ENCODE peak calls at places on chromosomes 5 and 9, in eight cellular contexts. M is IMR-90, K is A549, Q is HepG2, R is ovary, P is sigmoid colon, H is body of pancreas, X is gastrocnemius medialis. Y is an unnamed sample.

GRCh38 chr9:111728143-111728542 is 66.6 kb downstream of the SHOC1 start:
- DNase-seq in M (peak), K (no peak), Q (no peak), R (no peak), P (no peak), H (no peak), X (no peak), Y (no peak)

GRCh38 chr5:175654346-175654745 is 3.5 kb upstream of the HRH2 start:
- DNase-seq in M (no peak), K (no peak), Q (no peak), R (no peak), P (no peak), H (no peak), X (no peak), Y (no peak)

GRCh38 chr5:154312571-154312970 is 122.0 kb downstream of the GALNT10 start:
- DNase-seq in M (peak), K (peak), Q (no peak), R (no peak), P (no peak), H (no peak), X (no peak), Y (no peak)

GRCh38 chr5:77774981-77775772 is 962 bp downstream of the TBCA start:
- DNase-seq in M (no peak), K (peak), Q (peak), R (no peak), P (no peak), H (no peak), X (no peak), Y (no peak)

GRCh38 chr5:57466544-57466943 is 16.1 kb downstream of the ACTBL2 start:
- DNase-seq in M (no peak), K (no peak), Q (no peak), R (no peak), P (no peak), H (no peak), X (no peak), Y (no peak)

GRCh38 chr5:169100735-169101075 is 200.2 kb downstream of the SLIT3 start:
- DNase-seq in M (no peak), K (peak), Q (no peak), R (no peak), P (no peak), H (no peak), X (peak), Y (peak)

GRCh38 chr5:84091400-84091799 is 293.3 kb downstream of the EDIL3 start:
- DNase-seq in M (no peak), K (peak), Q (peak), R (no peak), P (no peak), H (no peak), X (no peak), Y (no peak)

GRCh38 chr9:118767571-118767970 is 601.7 kb downstream of the BRINP1 start:
- DNase-seq in M (no peak), K (no peak), Q (no peak), R (no peak), P (no peak), H (no peak), X (no peak), Y (no peak)

GRCh38 chr5:145509336-145510150 is 325.6 kb downstream of the PRELID2 start:
- DNase-seq in M (peak), K (no peak), Q (no peak), R (no peak), P (no peak), H (no peak), X (no peak), Y (no peak)

GRCh38 chr5:137209232-137209810 is 289.8 kb downstream of the SPOCK1 start:
- DNase-seq in M (no peak), K (no peak), Q (no peak), R (no peak), P (no peak), H (no peak), X (no peak), Y (no peak)

GRCh38 chr9:123924727-123925126 is 5.2 kb downstream of the DENND1A start:
- DNase-seq in M (no peak), K (no peak), Q (no peak), R (no peak), P (no peak), H (no peak), X (no peak), Y (no peak)

GRCh38 chr5:118628672-118629354 is 359.5 kb downstream of the DTWD2 start:
- DNase-seq in M (no peak), K (no peak), Q (no peak), R (no peak), P (no peak), H (no peak), X (no peak), Y (no peak)

GRCh38 chr5:164345173-164345572 is 839.8 kb downstream of the MAT2B start:
- DNase-seq in M (peak), K (no peak), Q (no peak), R (no peak), P (no peak), H (peak), X (no peak), Y (no peak)

GRCh38 chr5:173850664-173851063 is 37.5 kb upstream of the CPEB4 start:
- DNase-seq in M (no peak), K (no peak), Q (no peak), R (no peak), P (no peak), H (no peak), X (no peak), Y (no peak)

GRCh38 chr9:129305246-129305645 is 127.2 kb upstream of the IER5L start:
- DNase-seq in M (no peak), K (no peak), Q (no peak), R (peak), P (peak), H (no peak), X (peak), Y (no peak)

GRCh38 chr9:72462340-72462739 is 59.1 kb upstream of the TMC1 start:
- DNase-seq in M (peak), K (peak), Q (no peak), R (no peak), P (no peak), H (no peak), X (no peak), Y (no peak)

GRCh38 chr9:78026416-78026815 is 5.2 kb downstream of the GNAQ start:
- DNase-seq in M (no peak), K (no peak), Q (no peak), R (no peak), P (no peak), H (no peak), X (no peak), Y (no peak)

GRCh38 chr5:33745101-33745770 is 146.6 kb downstream of the ADAMTS12 start:
- DNase-seq in M (peak), K (no peak), Q (no peak), R (no peak), P (no peak), H (no peak), X (no peak), Y (no peak)

GRCh38 chr5:68433921-68434879 is 218.6 kb downstream of the PIK3R1 start:
- DNase-seq in M (peak), K (peak), Q (peak), R (peak), P (peak), H (peak), X (peak), Y (peak)

GRCh38 chr9:14433293-14433818 is 119.4 kb upstream of the NFIB start:
- DNase-seq in M (no peak), K (no peak), Q (no peak), R (no peak), P (no peak), H (no peak), X (no peak), Y (no peak)

GRCh38 chr9:34558911-34559615 is 30.5 kb downstream of the CNTFR start:
- DNase-seq in M (no peak), K (no peak), Q (no peak), R (no peak), P (no peak), H (no peak), X (peak), Y (no peak)

GRCh38 chr5:108711898-108712297 is 35.8 kb upstream of the FER start:
- DNase-seq in M (no peak), K (no peak), Q (no peak), R (no peak), P (no peak), H (no peak), X (no peak), Y (no peak)

GRCh38 chr5:87009146-87009545 is 258.5 kb upstream of the RASA1 start:
- DNase-seq in M (peak), K (no peak), Q (no peak), R (no peak), P (no peak), H (no peak), X (no peak), Y (no peak)

GRCh38 chr9:96176901-96177718 is 124.9 kb downstream of the HSD17B3 start:
- DNase-seq in M (no peak), K (peak), Q (no peak), R (no peak), P (no peak), H (peak), X (no peak), Y (no peak)

GRCh38 chr5:111530298-111530740 is 18.0 kb upstream of the STARD4 start:
- DNase-seq in M (peak), K (peak), Q (peak), R (peak), P (peak), H (peak), X (peak), Y (peak)

GRCh38 chr5:133294380-133294779 is 242.6 kb downstream of the HSPA4 start:
- DNase-seq in M (no peak), K (no peak), Q (no peak), R (no peak), P (no peak), H (no peak), X (no peak), Y (no peak)

GRCh38 chr5:119285070-119285916 is 70.5 kb upstream of the TNFAIP8 start:
- DNase-seq in M (no peak), K (no peak), Q (no peak), R (no peak), P (no peak), H (no peak), X (no peak), Y (no peak)

DNA sequence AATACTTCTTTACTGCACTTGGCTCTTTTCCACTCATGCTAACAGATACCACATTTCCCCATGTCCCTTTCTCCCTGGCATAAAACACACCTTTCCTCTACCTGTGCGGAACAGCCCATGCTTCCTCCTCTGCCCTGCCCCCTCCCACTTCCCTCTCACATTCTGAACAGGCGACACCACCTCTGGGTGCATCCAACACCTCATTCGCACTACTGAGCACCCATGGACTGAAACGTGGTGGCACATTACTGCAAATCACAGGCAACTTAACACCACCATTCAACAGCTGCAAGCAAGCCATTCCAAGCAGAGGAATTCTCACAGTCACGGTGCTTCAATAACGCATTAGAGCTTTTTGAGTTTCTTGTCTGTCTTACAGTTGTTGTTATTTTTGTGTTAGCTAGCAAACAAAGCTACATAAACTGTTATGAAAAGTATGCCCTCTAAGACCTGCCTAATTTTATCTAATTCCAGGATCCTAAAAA is 298.2 kb upstream of the TAS2R1 start:
- DNase-seq in M (no peak), K (no peak), Q (no peak), R (no peak), P (no peak), H (no peak), X (no peak), Y (no peak)
- TF ChIP-seq POLR2A in M (no peak), K (no peak), Q (no peak), R (no peak), P (no peak), H (no peak), X (no peak), Y (no peak)

GRCh38 chr9:68443560-68443959 is 87.1 kb downstream of the PGM5 start:
- DNase-seq in M (no peak), K (no peak), Q (no peak), R (no peak), P (no peak), H (no peak), X (no peak), Y (no peak)
- TF ChIP-seq POLR2A in M (no peak), K (no peak), Q (no peak), R (no peak), P (no peak), H (no peak), X (no peak), Y (no peak)

GRCh38 chr9:104747565-104748358 is at the start of gene NIPSNAP3A:
- DNase-seq in M (peak), K (peak), Q (peak), R (peak), P (peak), H (peak), X (peak), Y (peak)
- TF ChIP-seq POLR2A in M (peak), K (peak), Q (peak), R (peak), P (peak), H (peak), X (peak), Y (peak)

DNA sequence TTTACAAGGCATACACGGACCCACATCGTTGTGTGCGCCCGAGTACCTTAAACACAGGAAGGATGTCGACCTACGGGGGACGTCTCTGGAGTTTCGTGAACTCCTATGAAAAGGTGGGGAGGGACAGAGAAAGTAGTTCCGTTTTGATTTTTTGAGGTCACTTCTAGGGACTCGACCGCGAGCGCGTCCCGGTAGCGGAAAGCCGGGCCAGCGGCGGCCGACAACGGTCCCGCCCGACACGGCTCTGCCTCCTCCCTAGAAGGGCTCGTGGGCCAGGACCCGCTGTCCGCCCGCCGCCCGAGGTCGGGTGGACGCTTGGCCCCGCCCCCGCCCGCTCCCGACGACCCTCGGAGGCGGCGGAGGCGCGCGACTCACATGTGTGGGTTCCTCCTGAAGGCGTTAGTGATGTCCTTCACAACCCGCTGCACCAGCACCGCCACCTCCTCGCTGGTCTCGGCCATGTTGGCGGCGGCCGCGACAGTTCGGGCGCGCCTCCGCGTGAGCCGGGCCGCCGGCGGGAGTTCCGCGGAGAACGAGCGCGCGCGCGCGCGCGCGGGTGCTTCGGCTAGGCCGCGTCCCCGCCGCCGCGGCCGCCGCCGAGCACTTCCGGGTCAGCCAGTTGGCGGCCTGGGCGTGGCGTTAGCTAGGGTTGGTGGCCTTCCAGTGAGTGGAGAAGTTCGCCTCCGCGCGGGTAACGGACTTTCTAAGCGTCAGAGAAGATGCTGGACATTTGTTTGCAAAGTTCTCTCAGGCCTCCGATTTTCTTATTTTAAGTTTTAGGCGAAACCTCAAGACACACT is at the start of gene PTAR1:
- DNase-seq in M (peak), K (peak), Q (peak), R (peak), P (peak), H (peak), X (peak), Y (peak)
- TF ChIP-seq POLR2A in M (peak), K (peak), Q (peak), R (peak), P (no peak), H (peak), X (peak), Y (peak)